ENCODE peak calls at places on chromosomes 12 and 14, in nine cellular contexts. One of them, this sample, is unnamed.

GRCh38 chr14:64218344-64219240 is 75.6 kb downstream of the ESR2 start:
- DNase-seq in fibroblast of lung: no peak
- DNase-seq in SK-N-SH: peak; percentile 29
- DNase-seq in aorta: no peak
- DNase-seq in left lung: no peak
- DNase-seq in pancreas: no peak
- DNase-seq in hepatocyte: no peak
- DNase-seq in transverse colon: no peak
- DNase-seq in psoas muscle: no peak
- DNase-seq in this sample: peak; percentile 45

GRCh38 chr14:28761438-28762289 is 4.9 kb upstream of the FOXG1 start:
- DNase-seq in fibroblast of lung: no peak
- DNase-seq in SK-N-SH: no peak
- DNase-seq in aorta: no peak
- DNase-seq in left lung: no peak
- DNase-seq in pancreas: no peak
- DNase-seq in hepatocyte: no peak
- DNase-seq in transverse colon: no peak
- DNase-seq in psoas muscle: no peak
- DNase-seq in this sample: no peak

GRCh38 chr14:90381011-90381790 is 15.6 kb upstream of the CALM1 start:
- DNase-seq in fibroblast of lung: no peak
- DNase-seq in SK-N-SH: no peak
- DNase-seq in aorta: no peak
- DNase-seq in left lung: no peak
- DNase-seq in pancreas: no peak
- DNase-seq in hepatocyte: peak; percentile 80
- DNase-seq in transverse colon: peak; percentile 71
- DNase-seq in psoas muscle: peak; percentile 82
- DNase-seq in this sample: no peak

GRCh38 chr12:108226866-108227265 is 97.8 kb downstream of the WSCD2 start:
- DNase-seq in fibroblast of lung: no peak
- DNase-seq in SK-N-SH: no peak
- DNase-seq in aorta: no peak
- DNase-seq in left lung: no peak
- DNase-seq in pancreas: no peak
- DNase-seq in hepatocyte: no peak
- DNase-seq in transverse colon: no peak
- DNase-seq in psoas muscle: no peak
- DNase-seq in this sample: no peak

GRCh38 chr14:58096731-58097130 is 55.3 kb downstream of the ARMH4 start:
- DNase-seq in fibroblast of lung: no peak
- DNase-seq in SK-N-SH: no peak
- DNase-seq in aorta: no peak
- DNase-seq in left lung: no peak
- DNase-seq in pancreas: no peak
- DNase-seq in hepatocyte: no peak
- DNase-seq in transverse colon: no peak
- DNase-seq in psoas muscle: no peak
- DNase-seq in this sample: no peak

GRCh38 chr14:34781242-34781641 is 66.8 kb upstream of the CFL2 start:
- DNase-seq in fibroblast of lung: peak; percentile 70
- DNase-seq in SK-N-SH: no peak
- DNase-seq in aorta: peak; percentile 50
- DNase-seq in left lung: no peak
- DNase-seq in pancreas: no peak
- DNase-seq in hepatocyte: no peak
- DNase-seq in transverse colon: no peak
- DNase-seq in psoas muscle: no peak
- DNase-seq in this sample: no peak

GRCh38 chr12:75650989-75651695 is 139.7 kb upstream of the KRR1 start:
- DNase-seq in fibroblast of lung: peak; percentile 53
- DNase-seq in SK-N-SH: peak; percentile 7
- DNase-seq in aorta: no peak
- DNase-seq in left lung: no peak
- DNase-seq in pancreas: no peak
- DNase-seq in hepatocyte: no peak
- DNase-seq in transverse colon: no peak
- DNase-seq in psoas muscle: no peak
- DNase-seq in this sample: no peak

GRCh38 chr12:92105676-92106075 is 40.0 kb downstream of the BTG1 start:
- DNase-seq in fibroblast of lung: no peak
- DNase-seq in SK-N-SH: no peak
- DNase-seq in aorta: no peak
- DNase-seq in left lung: no peak
- DNase-seq in pancreas: no peak
- DNase-seq in hepatocyte: no peak
- DNase-seq in transverse colon: no peak
- DNase-seq in psoas muscle: no peak
- DNase-seq in this sample: no peak

GRCh38 chr12:32502693-32503510 is 103.5 kb downstream of the FGD4 start:
- DNase-seq in fibroblast of lung: peak; percentile 95
- DNase-seq in SK-N-SH: no peak
- DNase-seq in aorta: no peak
- DNase-seq in left lung: no peak
- DNase-seq in pancreas: no peak
- DNase-seq in hepatocyte: peak; percentile 25
- DNase-seq in transverse colon: no peak
- DNase-seq in psoas muscle: no peak
- DNase-seq in this sample: no peak

GRCh38 chr12:116216022-116216756 is 61.3 kb downstream of the MED13L start:
- DNase-seq in fibroblast of lung: no peak
- DNase-seq in SK-N-SH: no peak
- DNase-seq in aorta: no peak
- DNase-seq in left lung: no peak
- DNase-seq in pancreas: no peak
- DNase-seq in hepatocyte: no peak
- DNase-seq in transverse colon: no peak
- DNase-seq in psoas muscle: no peak
- DNase-seq in this sample: no peak

GRCh38 chr12:991350-992278 is 591 bp downstream of the ERC1 start:
- DNase-seq in fibroblast of lung: no peak
- DNase-seq in SK-N-SH: peak; percentile 89
- DNase-seq in aorta: no peak
- DNase-seq in left lung: no peak
- DNase-seq in pancreas: no peak
- DNase-seq in hepatocyte: peak; percentile 83
- DNase-seq in transverse colon: peak; percentile 35
- DNase-seq in psoas muscle: no peak
- DNase-seq in this sample: no peak

GRCh38 chr12:76878045-76878898 is 547 bp downstream of the CSRP2 start:
- DNase-seq in fibroblast of lung: peak; percentile 8
- DNase-seq in SK-N-SH: peak; percentile 77
- DNase-seq in aorta: peak; percentile 51
- DNase-seq in left lung: no peak
- DNase-seq in pancreas: peak; percentile 65
- DNase-seq in hepatocyte: peak; percentile 55
- DNase-seq in transverse colon: no peak
- DNase-seq in psoas muscle: peak; percentile 47
- DNase-seq in this sample: no peak

GRCh38 chr12:237026-237815 is 23.3 kb upstream of the SLC6A12 start:
- DNase-seq in fibroblast of lung: no peak
- DNase-seq in SK-N-SH: no peak
- DNase-seq in aorta: no peak
- DNase-seq in left lung: no peak
- DNase-seq in pancreas: no peak
- DNase-seq in hepatocyte: peak; percentile 51
- DNase-seq in transverse colon: peak; percentile 23
- DNase-seq in psoas muscle: no peak
- DNase-seq in this sample: no peak

GRCh38 chr14:94770251-94770749 is 387 bp upstream of the GSC start:
- DNase-seq in fibroblast of lung: peak; percentile 44
- DNase-seq in SK-N-SH: no peak
- DNase-seq in aorta: no peak
- DNase-seq in left lung: no peak
- DNase-seq in pancreas: no peak
- DNase-seq in hepatocyte: no peak
- DNase-seq in transverse colon: no peak
- DNase-seq in psoas muscle: no peak
- DNase-seq in this sample: no peak
- H3K4me3 ChIP-seq in fibroblast of lung: peak overlapping the region; percentile 50
- H3K4me3 ChIP-seq in SK-N-SH: peak overlapping the region; percentile 54
- H3K4me3 ChIP-seq in aorta: peak overlapping the region; percentile 6
- H3K4me3 ChIP-seq in left lung: peak overlapping the region; percentile 28
- H3K4me3 ChIP-seq in pancreas: peak overlapping the region; percentile 66
- H3K4me3 ChIP-seq in hepatocyte: peak overlapping the region; percentile 57
- H3K4me3 ChIP-seq in transverse colon: no peak overlapping the region
- H3K4me3 ChIP-seq in psoas muscle: peak overlapping the region; percentile 66
- H3K4me3 ChIP-seq in this sample: peak overlapping the region; percentile 68

DNA sequence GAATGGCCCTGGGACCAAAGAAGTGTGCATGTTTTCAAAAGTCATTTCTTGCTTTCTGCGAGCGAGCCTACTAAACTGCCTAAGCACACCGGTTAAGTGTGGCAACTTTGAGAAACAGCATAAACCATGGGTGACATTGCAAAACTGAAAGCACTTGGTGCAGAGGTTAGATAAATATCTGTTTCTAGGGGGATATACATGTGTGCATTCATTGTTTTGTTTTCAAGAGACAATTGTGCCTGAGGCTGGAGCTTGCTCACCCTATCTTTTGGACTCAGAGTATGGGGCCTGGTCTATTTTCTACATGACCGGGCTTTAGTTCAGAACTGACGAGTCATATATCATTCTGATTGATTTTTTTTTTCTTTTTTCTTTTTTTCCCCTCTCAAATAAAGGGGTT is 923.4 kb downstream of the NRXN3 start:
- DNase-seq in fibroblast of lung: no peak
- DNase-seq in SK-N-SH: peak; percentile 0
- DNase-seq in aorta: no peak
- DNase-seq in left lung: no peak
- DNase-seq in pancreas: no peak
- DNase-seq in hepatocyte: no peak
- DNase-seq in transverse colon: no peak
- DNase-seq in psoas muscle: no peak
- DNase-seq in this sample: no peak
- H3K4me1 ChIP-seq in fibroblast of lung: no peaks in the 10 kb centered on the region
- H3K4me1 ChIP-seq in SK-N-SH: no peaks in the 10 kb centered on the region
- H3K4me1 ChIP-seq in aorta: no peaks in the 10 kb centered on the region
- H3K4me1 ChIP-seq in left lung: no peaks in the 10 kb centered on the region
- H3K4me1 ChIP-seq in pancreas: no peaks in the 10 kb centered on the region
- H3K4me1 ChIP-seq in hepatocyte: no peaks in the 10 kb centered on the region
- H3K4me1 ChIP-seq in transverse colon: no peaks in the 10 kb centered on the region
- H3K4me1 ChIP-seq in psoas muscle: no peaks in the 10 kb centered on the region
- H3K4me1 ChIP-seq in this sample: no peaks in the 10 kb centered on the region

DNA sequence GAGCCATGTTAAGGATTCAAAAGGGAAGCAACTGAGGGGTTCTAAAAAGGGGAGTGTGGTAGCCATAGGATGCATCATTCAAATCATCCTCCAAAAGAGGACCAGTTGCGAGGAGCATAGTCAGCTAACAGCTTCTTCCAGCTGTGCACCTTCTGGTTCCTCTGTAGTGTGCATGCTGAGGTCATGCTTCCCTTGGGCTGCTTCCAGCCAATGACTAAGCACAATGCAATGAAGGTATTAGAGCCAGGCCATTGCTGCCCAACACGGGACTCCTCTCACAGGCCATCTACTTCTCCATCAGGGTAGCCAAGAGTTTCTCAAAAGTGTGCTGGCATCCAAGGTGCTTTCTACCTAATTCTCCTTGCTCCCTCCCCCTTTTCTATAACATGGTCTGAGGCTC is 69.2 kb upstream of the ARID2 start:
- DNase-seq in fibroblast of lung: peak; percentile 86
- DNase-seq in SK-N-SH: no peak
- DNase-seq in aorta: peak; percentile 55
- DNase-seq in left lung: no peak
- DNase-seq in pancreas: no peak
- DNase-seq in hepatocyte: no peak
- DNase-seq in transverse colon: no peak
- DNase-seq in psoas muscle: no peak
- DNase-seq in this sample: peak; percentile 19
- H3K36me3 ChIP-seq in fibroblast of lung: no peaks in the 10 kb centered on the region
- H3K36me3 ChIP-seq in SK-N-SH: no peaks in the 10 kb centered on the region
- H3K36me3 ChIP-seq in aorta: peaks cover 2% of the 10 kb centered on the region
- H3K36me3 ChIP-seq in left lung: no peaks in the 10 kb centered on the region
- H3K36me3 ChIP-seq in pancreas: no peaks in the 10 kb centered on the region
- H3K36me3 ChIP-seq in hepatocyte: no peaks in the 10 kb centered on the region
- H3K36me3 ChIP-seq in transverse colon: no peaks in the 10 kb centered on the region
- H3K36me3 ChIP-seq in psoas muscle: no peaks in the 10 kb centered on the region
- H3K36me3 ChIP-seq in this sample: no peaks in the 10 kb centered on the region

GRCh38 chr14:53710615-53711014 is 246.0 kb downstream of the BMP4 start:
- DNase-seq in fibroblast of lung: no peak
- DNase-seq in SK-N-SH: no peak
- DNase-seq in aorta: no peak
- DNase-seq in left lung: no peak
- DNase-seq in pancreas: no peak
- DNase-seq in hepatocyte: no peak
- DNase-seq in transverse colon: no peak
- DNase-seq in psoas muscle: no peak
- DNase-seq in this sample: no peak

GRCh38 chr14:53715390-53715730 is 241.3 kb downstream of the BMP4 start:
- DNase-seq in fibroblast of lung: peak; percentile 62
- DNase-seq in SK-N-SH: no peak
- DNase-seq in aorta: no peak
- DNase-seq in left lung: no peak
- DNase-seq in pancreas: no peak
- DNase-seq in hepatocyte: peak; percentile 26
- DNase-seq in transverse colon: no peak
- DNase-seq in psoas muscle: no peak
- DNase-seq in this sample: no peak

GRCh38 chr14:53711205-53711604 is 245.4 kb downstream of the BMP4 start:
- DNase-seq in fibroblast of lung: no peak
- DNase-seq in SK-N-SH: no peak
- DNase-seq in aorta: no peak
- DNase-seq in left lung: no peak
- DNase-seq in pancreas: no peak
- DNase-seq in hepatocyte: no peak
- DNase-seq in transverse colon: no peak
- DNase-seq in psoas muscle: no peak
- DNase-seq in this sample: no peak

GRCh38 chr14:53716521-53716920 is 240.1 kb downstream of the BMP4 start:
- DNase-seq in fibroblast of lung: no peak
- DNase-seq in SK-N-SH: no peak
- DNase-seq in aorta: no peak
- DNase-seq in left lung: no peak
- DNase-seq in pancreas: no peak
- DNase-seq in hepatocyte: no peak
- DNase-seq in transverse colon: no peak
- DNase-seq in psoas muscle: no peak
- DNase-seq in this sample: no peak

DNA sequence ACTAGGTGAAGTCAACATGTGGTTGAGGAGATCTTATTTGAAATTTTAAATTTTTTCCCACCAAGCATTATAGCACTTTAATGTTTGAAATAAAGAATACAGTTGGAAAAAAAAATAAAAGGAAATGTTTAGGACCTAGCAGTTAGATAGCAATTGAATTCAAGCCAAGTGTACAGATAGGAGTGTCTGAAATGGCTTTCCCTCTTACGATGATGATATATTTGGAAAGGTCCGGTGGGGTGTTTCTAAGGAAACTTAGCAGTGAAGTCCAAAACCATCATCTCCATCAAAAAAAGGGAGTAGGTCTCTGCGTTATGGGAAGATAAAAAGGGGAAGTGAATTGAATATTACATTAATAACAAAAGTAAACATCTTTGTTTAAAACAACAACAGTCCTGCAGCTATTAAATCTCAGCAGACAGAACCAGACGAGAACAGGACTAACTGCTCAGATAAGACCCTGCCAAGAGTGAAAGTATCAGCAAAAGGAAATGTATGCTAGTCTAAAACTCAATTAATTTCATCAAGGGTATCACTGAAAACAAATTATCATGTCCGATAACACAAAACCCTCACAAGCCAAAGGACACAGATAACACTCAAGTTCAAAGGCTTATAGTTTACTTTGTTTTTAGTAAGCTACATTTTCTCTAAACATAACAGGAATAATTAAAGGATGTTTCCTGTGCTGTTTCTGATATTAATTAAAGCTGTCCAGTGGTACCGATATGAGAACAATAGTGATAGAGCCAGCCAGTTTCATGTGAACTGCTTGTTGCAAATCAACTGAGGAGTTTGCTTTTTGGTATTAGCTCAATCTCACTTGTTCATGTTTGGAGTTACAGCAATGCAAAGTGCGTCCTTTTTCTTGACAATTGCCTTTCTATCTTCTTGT is 241.9 kb downstream of the BMP4 start:
- DNase-seq in fibroblast of lung: no peak
- DNase-seq in SK-N-SH: no peak
- DNase-seq in aorta: no peak
- DNase-seq in left lung: no peak
- DNase-seq in pancreas: no peak
- DNase-seq in hepatocyte: no peak
- DNase-seq in transverse colon: no peak
- DNase-seq in psoas muscle: no peak
- DNase-seq in this sample: no peak
- H3K4me3 ChIP-seq in fibroblast of lung: peak overlapping the region; percentile 18
- H3K4me3 ChIP-seq in SK-N-SH: no peak overlapping the region
- H3K4me3 ChIP-seq in aorta: peak overlapping the region; percentile 54
- H3K4me3 ChIP-seq in left lung: no peak overlapping the region
- H3K4me3 ChIP-seq in pancreas: no peak overlapping the region
- H3K4me3 ChIP-seq in hepatocyte: no peak overlapping the region
- H3K4me3 ChIP-seq in transverse colon: no peak overlapping the region
- H3K4me3 ChIP-seq in psoas muscle: peak overlapping the region; percentile 35
- H3K4me3 ChIP-seq in this sample: peak overlapping the region; percentile 44